ENCODE peak calls at places on chromosome 9, in seven cellular contexts. U is substantia nigra; V is SK-N-SH; T is stimulated activated CD8-positive, alpha-beta memory T cell treated with anti-CD3 and anti-CD28 coated beads, Interleukin-2, amount 100 ng/mL, for 48 hours; H is lung microvascular endothelial cell; E is activated naive CD4-positive, alpha-beta T cell; S is brain microvascular endothelial cell. G is an unnamed sample.

GRCh38 chr9:110799396-110799795 is 130.8 kb downstream of the MUSK start:
- DNase-seq in V (no peak), S (no peak), H (no peak), E (no peak), U (no peak), T (no peak), G (no peak)

GRCh38 chr9:4066120-4066519 is 233.7 kb downstream of the GLIS3 start:
- DNase-seq in E (no peak), H (no peak), U (no peak), S (no peak), V (peak; percentile 48), T (no peak), G (no peak)

GRCh38 chr9:124295097-124295794 is 37.5 kb downstream of the NEK6 start:
- DNase-seq in S (no peak), E (no peak), H (peak; percentile 81), T (no peak), V (peak; percentile 92), U (no peak), G (no peak)

GRCh38 chr9:6667633-6668280 is 22.2 kb upstream of the GLDC start:
- DNase-seq in S (peak; percentile 9), T (no peak), V (peak; percentile 75), H (peak; percentile 13), E (no peak), U (no peak), G (no peak)

GRCh38 chr9:20504930-20505329 is 117.4 kb downstream of the MLLT3 start:
- DNase-seq in V (no peak), T (no peak), U (no peak), S (no peak), E (no peak), H (no peak), G (no peak)

GRCh38 chr9:129354498-129354897 is 176.4 kb upstream of the IER5L start:
- DNase-seq in U (no peak), V (no peak), T (no peak), E (no peak), H (no peak), S (no peak), G (no peak)

GRCh38 chr9:95507456-95508241 is 9.1 kb downstream of the PTCH1 start:
- DNase-seq in E (no peak), V (peak; percentile 41), H (peak; percentile 61), U (no peak), S (no peak), T (no peak), G (peak; percentile 54)

GRCh38 chr9:88007291-88007650 is 32.9 kb upstream of the CDK20 start:
- DNase-seq in U (no peak), E (no peak), V (no peak), T (peak; percentile 9), H (no peak), S (no peak), G (no peak)

GRCh38 chr9:137240321-137240840 is 706 bp upstream of the TUBB4B start:
- DNase-seq in H (peak; percentile 82), E (peak; percentile 67), S (peak; percentile 40), U (peak; percentile 68), V (peak; percentile 84), T (peak; percentile 60), G (peak; percentile 64)

GRCh38 chr9:69307446-69308216 is 17.4 kb upstream of the ENTREP1 start:
- DNase-seq in V (no peak), T (no peak), E (no peak), U (no peak), H (no peak), S (peak; percentile 68), G (no peak)

GRCh38 chr9:26163931-26164330 is 485.7 kb upstream of the TUSC1 start:
- DNase-seq in E (no peak), T (no peak), U (no peak), S (no peak), V (no peak), H (no peak), G (no peak)

GRCh38 chr9:81083821-81084512 is 605.4 kb downstream of the TLE1 start:
- DNase-seq in S (peak; percentile 68), V (peak; percentile 1), H (peak; percentile 28), U (no peak), T (no peak), E (no peak), G (no peak)

GRCh38 chr9:93302586-93303257 is 118.8 kb downstream of the WNK2 start:
- DNase-seq in E (no peak), H (peak; percentile 76), T (peak; percentile 21), U (no peak), S (peak; percentile 34), V (peak; percentile 88), G (no peak)

GRCh38 chr9:34001308-34001707 is 47.4 kb downstream of the UBAP2 start:
- DNase-seq in T (no peak), U (no peak), E (no peak), V (no peak), H (no peak), S (no peak), G (no peak)

GRCh38 chr9:135332979-135333748 is 146.4 kb upstream of the PPP1R26 start:
- DNase-seq in E (no peak), S (no peak), T (no peak), U (no peak), V (peak; percentile 5), H (no peak), G (no peak)

GRCh38 chr9:78866228-78867132 is 569.6 kb downstream of the PSAT1 start:
- DNase-seq in U (no peak), H (peak; percentile 87), T (no peak), E (no peak), S (peak; percentile 87), V (no peak), G (no peak)

GRCh38 chr9:89850633-89851325 is 246.0 kb downstream of the GADD45G start:
- DNase-seq in U (no peak), T (no peak), V (no peak), S (peak; percentile 11), H (peak; percentile 10), E (no peak), G (no peak)

GRCh38 chr9:93890436-93890935 is 64.7 kb downstream of the BARX1 start:
- DNase-seq in V (no peak), S (no peak), U (no peak), T (no peak), E (no peak), H (no peak), G (no peak)

GRCh38 chr9:114906922-114907571 is 23.3 kb downstream of the TNFSF8 start:
- DNase-seq in T (no peak), S (no peak), E (no peak), V (peak; percentile 45), U (no peak), H (peak; percentile 80), G (no peak)

GRCh38 chr9:7129391-7129790 is 371.6 kb downstream of the KDM4C start:
- DNase-seq in S (no peak), T (no peak), H (no peak), E (no peak), V (no peak), U (no peak), G (no peak)

GRCh38 chr9:18863821-18864220 is 169.2 kb downstream of the SAXO1 start:
- DNase-seq in S (no peak), V (no peak), T (no peak), U (no peak), H (no peak), E (no peak), G (no peak)

GRCh38 chr9:137798901-137799629 is 78.5 kb upstream of the CACNA1B start:
- DNase-seq in T (no peak), E (no peak), S (no peak), H (no peak), V (no peak), U (no peak), G (no peak)

GRCh38 chr9:99115947-99116543 is 11.1 kb downstream of the TGFBR1 start:
- DNase-seq in V (no peak), S (no peak), H (no peak), T (no peak), E (no peak), U (no peak), G (no peak)